ENCODE peak calls at places on chromosome 12, in nine cellular contexts. Q is NCI-H1105 treated with DMSO at 0.1 percent for 48 hours; B is cardiac fibroblast; M is IMR-90; Y is RPMI8226; L is fibroblast of the aortic adventitia; F is hypothalamus; N is head of caudate nucleus; Z is stimulated activated CD4-positive, alpha-beta T cell treated with anti-CD3 and anti-CD28 coated beads, Interleukin-2, amount 100 ng/mL, for 48 hours. W is an unnamed sample.

GRCh38 chr12:2198088-2198501 is 145.3 kb downstream of the CACNA1C start:
- DNase-seq in L (no peak), F (no peak), M (peak), Y (no peak), B (peak), Z (no peak), Q (no peak), N (peak), W (no peak)

GRCh38 chr12:22657538-22657937 is 32.6 kb downstream of the ETNK1 start:
- DNase-seq in Q (no peak), F (no peak), B (peak), N (no peak), L (no peak), Z (no peak), M (peak), Y (no peak), W (no peak)

GRCh38 chr12:113246478-113247122 is 25.3 kb downstream of the TPCN1 start:
- DNase-seq in Z (no peak), B (no peak), F (no peak), N (no peak), Q (no peak), M (peak), Y (no peak), L (no peak), W (no peak)

GRCh38 chr12:78711954-78712353 is 152.6 kb upstream of the SYT1 start:
- DNase-seq in L (no peak), N (no peak), F (no peak), B (no peak), Y (no peak), Q (no peak), M (no peak), Z (no peak), W (no peak)

GRCh38 chr12:20376984-20377383 is 8.6 kb downstream of the PDE3A start:
- DNase-seq in M (peak), B (peak), N (no peak), L (peak), F (no peak), Z (no peak), Y (no peak), Q (no peak), W (peak)

GRCh38 chr12:65891987-65892481 is 67.8 kb downstream of the HMGA2 start:
- DNase-seq in F (peak), Q (no peak), Y (no peak), M (peak), Z (no peak), N (no peak), L (peak), B (peak), W (no peak)

GRCh38 chr12:18837025-18837424 is 99.1 kb downstream of the CAPZA3 start:
- DNase-seq in N (no peak), M (peak), F (no peak), B (peak), Z (no peak), Q (peak), Y (no peak), L (peak), W (no peak)

GRCh38 chr12:113403435-113404415 is at the start of gene SDS:
- DNase-seq in M (peak), Y (peak), F (peak), B (peak), L (peak), Z (no peak), N (peak), Q (peak), W (peak)

GRCh38 chr12:96099431-96099830 is 64.0 kb upstream of the LTA4H start:
- DNase-seq in Z (no peak), B (no peak), M (no peak), N (no peak), F (no peak), L (no peak), Q (no peak), Y (no peak), W (no peak)

GRCh38 chr12:83093426-83093825 is 406.7 kb downstream of the TMTC2 start:
- DNase-seq in Q (no peak), N (no peak), Y (no peak), Z (no peak), F (no peak), M (no peak), B (no peak), L (no peak), W (no peak)

GRCh38 chr12:122023339-122024131 is 1.9 kb downstream of the BCL7A start:
- DNase-seq in N (peak), Q (peak), L (peak), Z (no peak), B (peak), M (peak), F (peak), Y (no peak), W (peak)

GRCh38 chr12:122740351-122740750 is 9.7 kb upstream of the HCAR1 start:
- DNase-seq in Q (no peak), F (no peak), L (no peak), M (no peak), Z (no peak), B (no peak), N (no peak), Y (no peak), W (no peak)

GRCh38 chr12:80192087-80192486 is 92.8 kb downstream of the OTOGL start:
- DNase-seq in Q (no peak), F (no peak), M (no peak), L (no peak), Z (no peak), B (no peak), Y (peak), N (no peak), W (no peak)

GRCh38 chr12:117441751-117442150 is 80.3 kb upstream of the NOS1 start:
- DNase-seq in Q (no peak), M (no peak), B (no peak), N (peak), L (no peak), Z (no peak), F (peak), Y (no peak), W (no peak)

GRCh38 chr12:67667276-67668073 is 18.9 kb downstream of the DYRK2 start:
- DNase-seq in M (no peak), N (no peak), L (peak), Q (no peak), Y (no peak), B (peak), Z (no peak), F (peak), W (no peak)

GRCh38 chr12:91574391-91574790 is 391.8 kb upstream of the DCN start:
- DNase-seq in M (no peak), B (no peak), Z (no peak), N (no peak), F (no peak), L (peak), Y (no peak), Q (no peak), W (no peak)

GRCh38 chr12:10634427-10634826 is 21.0 kb upstream of the MAGOHB start:
- DNase-seq in N (no peak), Y (no peak), M (peak), L (peak), Z (no peak), B (no peak), F (no peak), Q (no peak), W (no peak)

GRCh38 chr12:93127582-93128331 is 198.7 kb upstream of the EEA1 start:
- DNase-seq in F (no peak), M (peak), L (peak), Q (peak), N (no peak), B (peak), Y (peak), Z (no peak), W (peak)

GRCh38 chr12:28954333-28954732 is 194.7 kb upstream of the FAR2 start:
- DNase-seq in L (peak), Q (no peak), Z (no peak), B (peak), F (no peak), Y (no peak), M (peak), N (no peak), W (no peak)

GRCh38 chr12:1800646-1801284 is 19.6 kb upstream of the LRTM2 start:
- DNase-seq in Z (no peak), M (peak), N (peak), L (no peak), F (no peak), Q (no peak), B (peak), Y (peak), W (peak)

GRCh38 chr12:127548123-127548553 is 718.8 kb upstream of the TMEM132C start:
- DNase-seq in M (peak), L (peak), N (no peak), Z (no peak), F (no peak), Q (peak), Y (no peak), B (no peak), W (no peak)